ENCODE peak calls at places on chromosome 1, in six cellular contexts. One of them, this sample, is unnamed.

GRCh38 chr1:59081181-59081580 is 215.7 kb upstream of the FGGY start:
- DNase-seq in uterus: no peak
- DNase-seq in A549: no peak
- DNase-seq in upper lobe of left lung: no peak
- DNase-seq in Peyer's patch: no peak
- DNase-seq in HepG2: no peak
- DNase-seq in this sample: no peak

GRCh38 chr1:244863491-244864252 is 671 bp downstream of the HNRNPU start:
- DNase-seq in upper lobe of left lung: peak; percentile 91
- DNase-seq in A549: no peak
- DNase-seq in HepG2: no peak
- DNase-seq in uterus: no peak
- DNase-seq in Peyer's patch: peak; percentile 71
- DNase-seq in this sample: peak; percentile 43

GRCh38 chr1:20465187-20465586 is 20.8 kb downstream of the CAMK2N1 start:
- DNase-seq in uterus: no peak
- DNase-seq in HepG2: no peak
- DNase-seq in upper lobe of left lung: no peak
- DNase-seq in Peyer's patch: no peak
- DNase-seq in A549: no peak
- DNase-seq in this sample: no peak

GRCh38 chr1:86852289-86852688 is 61.6 kb downstream of the SELENOF start:
- DNase-seq in Peyer's patch: no peak
- DNase-seq in upper lobe of left lung: no peak
- DNase-seq in uterus: no peak
- DNase-seq in A549: no peak
- DNase-seq in HepG2: no peak
- DNase-seq in this sample: no peak

GRCh38 chr1:34199927-34200326 is 23.2 kb downstream of the C1orf94 start:
- DNase-seq in HepG2: peak; percentile 2
- DNase-seq in uterus: no peak
- DNase-seq in A549: peak; percentile 4
- DNase-seq in upper lobe of left lung: no peak
- DNase-seq in Peyer's patch: no peak
- DNase-seq in this sample: peak; percentile 50

GRCh38 chr1:248752981-248753525 is 2.5 kb downstream of the LYPD8 start:
- DNase-seq in upper lobe of left lung: no peak
- DNase-seq in HepG2: no peak
- DNase-seq in Peyer's patch: no peak
- DNase-seq in A549: no peak
- DNase-seq in uterus: no peak
- DNase-seq in this sample: no peak

GRCh38 chr1:66217021-66217420 is 316.9 kb upstream of the SGIP1 start:
- DNase-seq in Peyer's patch: no peak
- DNase-seq in HepG2: no peak
- DNase-seq in A549: peak; percentile 26
- DNase-seq in uterus: no peak
- DNase-seq in upper lobe of left lung: no peak
- DNase-seq in this sample: no peak

GRCh38 chr1:201754353-201754752 is 74.6 kb upstream of the IPO9 start:
- DNase-seq in Peyer's patch: no peak
- DNase-seq in upper lobe of left lung: no peak
- DNase-seq in A549: no peak
- DNase-seq in HepG2: no peak
- DNase-seq in uterus: peak; percentile 56
- DNase-seq in this sample: no peak

GRCh38 chr1:87212431-87213125 is 116.1 kb upstream of the LMO4 start:
- DNase-seq in Peyer's patch: no peak
- DNase-seq in uterus: no peak
- DNase-seq in upper lobe of left lung: no peak
- DNase-seq in HepG2: no peak
- DNase-seq in A549: no peak
- DNase-seq in this sample: no peak

GRCh38 chr1:169957884-169958283 is 64.2 kb upstream of the SCYL3 start:
- DNase-seq in Peyer's patch: no peak
- DNase-seq in upper lobe of left lung: no peak
- DNase-seq in uterus: no peak
- DNase-seq in A549: no peak
- DNase-seq in HepG2: no peak
- DNase-seq in this sample: no peak

GRCh38 chr1:170097449-170097948 is 23.0 kb upstream of the KIFAP3 start:
- DNase-seq in HepG2: no peak
- DNase-seq in upper lobe of left lung: no peak
- DNase-seq in Peyer's patch: no peak
- DNase-seq in uterus: no peak
- DNase-seq in A549: no peak
- DNase-seq in this sample: no peak

GRCh38 chr1:169886931-169887330 is 6.8 kb downstream of the SCYL3 start:
- DNase-seq in HepG2: no peak
- DNase-seq in Peyer's patch: no peak
- DNase-seq in upper lobe of left lung: no peak
- DNase-seq in uterus: no peak
- DNase-seq in A549: no peak
- DNase-seq in this sample: no peak

GRCh38 chr1:15430787-15431570 is 7.3 kb upstream of the CTRC start:
- DNase-seq in Peyer's patch: peak; percentile 88
- DNase-seq in HepG2: no peak
- DNase-seq in A549: no peak
- DNase-seq in upper lobe of left lung: no peak
- DNase-seq in uterus: peak; percentile 61
- DNase-seq in this sample: peak; percentile 95

GRCh38 chr1:64392109-64392508 is 77.8 kb upstream of the CACHD1 start:
- DNase-seq in upper lobe of left lung: no peak
- DNase-seq in uterus: no peak
- DNase-seq in A549: no peak
- DNase-seq in Peyer's patch: no peak
- DNase-seq in HepG2: no peak
- DNase-seq in this sample: no peak

GRCh38 chr1:159015440-159015909 is 5.8 kb downstream of the IFI16 start:
- DNase-seq in HepG2: no peak
- DNase-seq in uterus: peak; percentile 61
- DNase-seq in Peyer's patch: peak; percentile 91
- DNase-seq in A549: no peak
- DNase-seq in upper lobe of left lung: no peak
- DNase-seq in this sample: peak; percentile 90

GRCh38 chr1:247008406-247008799 is 546 bp upstream of the ZNF695 start:
- DNase-seq in A549: no peak
- DNase-seq in uterus: no peak
- DNase-seq in HepG2: no peak
- DNase-seq in upper lobe of left lung: no peak
- DNase-seq in Peyer's patch: no peak
- DNase-seq in this sample: no peak

GRCh38 chr1:31421404-31422040 is 8.5 kb downstream of the SERINC2 start:
- DNase-seq in HepG2: no peak
- DNase-seq in uterus: no peak
- DNase-seq in upper lobe of left lung: no peak
- DNase-seq in A549: no peak
- DNase-seq in Peyer's patch: no peak
- DNase-seq in this sample: no peak

GRCh38 chr1:3129133-3129490 is 60.1 kb downstream of the PRDM16 start:
- DNase-seq in Peyer's patch: no peak
- DNase-seq in upper lobe of left lung: peak; percentile 50
- DNase-seq in A549: no peak
- DNase-seq in uterus: no peak
- DNase-seq in HepG2: no peak
- DNase-seq in this sample: no peak
- H3K4me3 ChIP-seq in Peyer's patch: no peak overlapping the region
- H3K4me3 ChIP-seq in upper lobe of left lung: no peak overlapping the region
- H3K4me3 ChIP-seq in A549: no peak overlapping the region
- H3K4me3 ChIP-seq in uterus: no peak overlapping the region
- H3K4me3 ChIP-seq in HepG2: no peak overlapping the region
- H3K4me3 ChIP-seq in this sample: no peak overlapping the region

DNA sequence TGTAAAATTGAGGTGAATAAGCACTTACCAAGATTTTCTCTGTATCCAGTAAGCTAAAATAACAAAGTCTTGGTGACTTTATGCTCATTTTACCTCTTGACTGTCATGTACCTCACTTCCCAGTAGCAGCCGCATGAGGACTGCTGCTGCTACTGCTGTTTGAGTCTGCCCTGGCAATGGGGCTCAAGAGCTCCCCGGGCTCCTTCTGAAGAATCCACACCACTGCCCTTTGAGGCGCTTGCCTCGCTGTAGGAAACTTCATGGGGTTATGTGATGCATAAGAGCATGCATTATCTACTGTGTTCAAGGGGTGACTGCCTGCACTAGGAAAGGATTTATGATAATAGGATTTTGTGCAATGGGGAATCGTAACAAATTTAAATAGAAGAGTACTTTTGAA is 113.5 kb downstream of the NTNG1 start:
- DNase-seq in uterus: no peak
- DNase-seq in Peyer's patch: no peak
- DNase-seq in HepG2: no peak
- DNase-seq in A549: no peak
- DNase-seq in upper lobe of left lung: no peak
- DNase-seq in this sample: no peak
- TF ChIP-seq CTCF in uterus: no peak
- TF ChIP-seq CTCF in Peyer's patch: no peak
- TF ChIP-seq CTCF in HepG2: no peak
- TF ChIP-seq CTCF in A549: no peak
- TF ChIP-seq CTCF in upper lobe of left lung: no peak
- TF ChIP-seq CTCF in this sample: no peak

GRCh38 chr1:175019524-175019923 is 3.7 kb downstream of the MRPS14 start:
- DNase-seq in Peyer's patch: no peak
- DNase-seq in HepG2: no peak
- DNase-seq in A549: no peak
- DNase-seq in upper lobe of left lung: no peak
- DNase-seq in uterus: no peak
- DNase-seq in this sample: no peak

GRCh38 chr1:175024773-175025172 is 1.5 kb upstream of the MRPS14 start:
- DNase-seq in upper lobe of left lung: no peak
- DNase-seq in A549: no peak
- DNase-seq in uterus: no peak
- DNase-seq in Peyer's patch: no peak
- DNase-seq in HepG2: no peak
- DNase-seq in this sample: no peak

GRCh38 chr1:175023043-175023921 is at the start of gene MRPS14:
- DNase-seq in HepG2: peak; percentile 96
- DNase-seq in A549: peak; percentile 95
- DNase-seq in uterus: peak; percentile 98
- DNase-seq in Peyer's patch: peak; percentile 99
- DNase-seq in upper lobe of left lung: peak; percentile 100
- DNase-seq in this sample: peak; percentile 99
- TF ChIP-seq POLR2A in HepG2: peak; percentile 92
- TF ChIP-seq POLR2A in A549: peak; percentile 70
- TF ChIP-seq POLR2A in uterus: peak; percentile 81
- TF ChIP-seq POLR2A in Peyer's patch: peak; percentile 37
- TF ChIP-seq POLR2A in upper lobe of left lung: no peak
- TF ChIP-seq POLR2A in this sample: no peak

GRCh38 chr1:229812148-229812547 is 186.1 kb downstream of the URB2 start:
- DNase-seq in A549: no peak
- DNase-seq in uterus: no peak
- DNase-seq in upper lobe of left lung: no peak
- DNase-seq in HepG2: no peak
- DNase-seq in Peyer's patch: no peak
- DNase-seq in this sample: no peak

GRCh38 chr1:229808272-229808671 is 182.2 kb downstream of the URB2 start:
- DNase-seq in A549: no peak
- DNase-seq in Peyer's patch: no peak
- DNase-seq in upper lobe of left lung: no peak
- DNase-seq in uterus: no peak
- DNase-seq in HepG2: no peak
- DNase-seq in this sample: no peak

GRCh38 chr1:229812693-229813092 is 186.6 kb downstream of the URB2 start:
- DNase-seq in A549: no peak
- DNase-seq in HepG2: no peak
- DNase-seq in upper lobe of left lung: no peak
- DNase-seq in uterus: no peak
- DNase-seq in Peyer's patch: no peak
- DNase-seq in this sample: no peak

GRCh38 chr1:229815076-229815475 is 189.0 kb downstream of the URB2 start:
- DNase-seq in Peyer's patch: no peak
- DNase-seq in uterus: no peak
- DNase-seq in HepG2: no peak
- DNase-seq in upper lobe of left lung: no peak
- DNase-seq in A549: no peak
- DNase-seq in this sample: no peak

GRCh38 chr1:229810140-229810539 is 184.1 kb downstream of the URB2 start:
- DNase-seq in uterus: no peak
- DNase-seq in Peyer's patch: no peak
- DNase-seq in upper lobe of left lung: no peak
- DNase-seq in HepG2: no peak
- DNase-seq in A549: no peak
- DNase-seq in this sample: no peak
- H3K4me3 ChIP-seq in uterus: no peak overlapping the region
- H3K4me3 ChIP-seq in Peyer's patch: no peak overlapping the region
- H3K4me3 ChIP-seq in upper lobe of left lung: no peak overlapping the region
- H3K4me3 ChIP-seq in HepG2: no peak overlapping the region
- H3K4me3 ChIP-seq in A549: no peak overlapping the region
- H3K4me3 ChIP-seq in this sample: no peak overlapping the region

GRCh38 chr1:26574690-26575349 is 45.3 kb downstream of the RPS6KA1 start:
- DNase-seq in Peyer's patch: no peak
- DNase-seq in HepG2: no peak
- DNase-seq in upper lobe of left lung: no peak
- DNase-seq in A549: no peak
- DNase-seq in uterus: no peak
- DNase-seq in this sample: no peak
- TF ChIP-seq CTCF in Peyer's patch: no peak
- TF ChIP-seq CTCF in HepG2: no peak
- TF ChIP-seq CTCF in upper lobe of left lung: no peak
- TF ChIP-seq CTCF in A549: no peak
- TF ChIP-seq CTCF in uterus: no peak
- TF ChIP-seq CTCF in this sample: no peak

GRCh38 chr1:9824702-9825089 is 931 bp upstream of the CLSTN1 start:
- DNase-seq in HepG2: no peak
- DNase-seq in uterus: no peak
- DNase-seq in upper lobe of left lung: no peak
- DNase-seq in A549: no peak
- DNase-seq in Peyer's patch: no peak
- DNase-seq in this sample: no peak

GRCh38 chr1:9822490-9822889 is 1.3 kb downstream of the CLSTN1 start:
- DNase-seq in uterus: no peak
- DNase-seq in HepG2: no peak
- DNase-seq in Peyer's patch: no peak
- DNase-seq in A549: no peak
- DNase-seq in upper lobe of left lung: no peak
- DNase-seq in this sample: no peak

GRCh38 chr1:9823943-9824701 is at the start of gene CLSTN1:
- DNase-seq in uterus: peak; percentile 90
- DNase-seq in A549: peak; percentile 75
- DNase-seq in upper lobe of left lung: peak; percentile 98
- DNase-seq in HepG2: peak; percentile 58
- DNase-seq in Peyer's patch: peak; percentile 96
- DNase-seq in this sample: peak; percentile 97

GRCh38 chr1:9822897-9823692 is 670 bp downstream of the CLSTN1 start:
- DNase-seq in HepG2: no peak
- DNase-seq in Peyer's patch: peak; percentile 51
- DNase-seq in upper lobe of left lung: no peak
- DNase-seq in A549: peak; percentile 21
- DNase-seq in uterus: peak; percentile 54
- DNase-seq in this sample: peak; percentile 89

GRCh38 chr1:9823693-9823942 is 147 bp downstream of the CLSTN1 start:
- DNase-seq in upper lobe of left lung: no peak
- DNase-seq in uterus: no peak
- DNase-seq in HepG2: no peak
- DNase-seq in Peyer's patch: no peak
- DNase-seq in A549: no peak
- DNase-seq in this sample: no peak
- TF ChIP-seq POLR2A in upper lobe of left lung: no peak
- TF ChIP-seq POLR2A in uterus: peak; percentile 53
- TF ChIP-seq POLR2A in HepG2: no peak
- TF ChIP-seq POLR2A in Peyer's patch: peak; percentile 63
- TF ChIP-seq POLR2A in A549: peak; percentile 69
- TF ChIP-seq POLR2A in this sample: no peak